ENCODE peak calls at places on chromosomes 1 and 21, in ten cellular contexts. A, M, H, L, G, U, I, E, J and C are unnamed samples. For H3K9me3, the result is how much of the 10 kb centered on the place peaks cover.

GRCh38 chr1:65825736-65826135 is 33.0 kb downstream of the PDE4B start:
- DNase-seq in J (no peak), H (no peak), M (no peak), G (no peak), L (peak), A (no peak), I (no peak), U (no peak), E (no peak), C (no peak)

GRCh38 chr1:26318338-26319064 is 743 bp downstream of the CD52 start:
- DNase-seq in H (peak), I (peak), J (no peak), L (no peak), G (no peak), E (no peak), M (no peak), A (no peak), U (no peak), C (no peak)

GRCh38 chr1:29196863-29197589 is 15.3 kb upstream of the SRSF4 start:
- DNase-seq in J (no peak), G (peak), A (no peak), I (no peak), L (peak), M (no peak), U (no peak), E (no peak), H (no peak), C (no peak)

GRCh38 chr1:33818071-33818470 is 45.8 kb upstream of the HMGB4 start:
- DNase-seq in I (no peak), G (no peak), A (no peak), L (no peak), J (no peak), H (no peak), M (no peak), E (no peak), U (no peak), C (no peak)

GRCh38 chr21:17391811-17392340 is 121.0 kb upstream of the CXADR start:
- DNase-seq in H (no peak), J (no peak), E (no peak), M (no peak), A (no peak), G (no peak), U (no peak), L (no peak), I (no peak), C (no peak)

GRCh38 chr1:5886140-5886483 is 106.1 kb downstream of the NPHP4 start:
- DNase-seq in A (no peak), I (no peak), E (no peak), H (no peak), G (no peak), U (no peak), M (no peak), J (no peak), L (no peak), C (no peak)

GRCh38 chr1:115198938-115199337 is 109.6 kb upstream of the TSPAN2 start:
- DNase-seq in I (no peak), U (no peak), H (no peak), J (no peak), E (no peak), M (no peak), G (no peak), A (no peak), L (peak), C (peak)

GRCh38 chr21:31220567-31220966 is 123.5 kb downstream of the TIAM1 start:
- DNase-seq in G (no peak), H (no peak), M (no peak), U (no peak), I (no peak), E (no peak), J (no peak), A (no peak), L (peak), C (no peak)

GRCh38 chr21:44013380-44014088 is 1.4 kb downstream of the TRAPPC10 start:
- DNase-seq in J (no peak), E (peak), I (no peak), G (no peak), H (no peak), A (no peak), L (peak), M (no peak), U (no peak), C (peak)

GRCh38 chr1:221759436-221759835 is 17.5 kb upstream of the DUSP10 start:
- DNase-seq in H (no peak), G (no peak), I (no peak), U (no peak), L (peak), M (no peak), J (no peak), A (no peak), E (no peak), C (no peak)

GRCh38 chr1:26771643-26772321 is 16.0 kb upstream of the PIGV start:
- DNase-seq in E (no peak), I (peak), H (peak), A (peak), U (no peak), G (peak), L (peak), J (no peak), M (peak), C (no peak)

GRCh38 chr1:217135569-217135915 is 412.3 kb upstream of the ESRRG start:
- DNase-seq in M (no peak), U (no peak), E (no peak), J (no peak), A (no peak), G (no peak), H (no peak), I (no peak), L (peak), C (peak)

GRCh38 chr21:41477641-41478318 is 30.2 kb downstream of the TMPRSS2 start:
- DNase-seq in L (no peak), U (no peak), A (no peak), E (no peak), H (no peak), J (peak), I (no peak), G (no peak), M (no peak), C (peak)

GRCh38 chr1:54136269-54136896 is 16.4 kb downstream of the CDCP2 start:
- DNase-seq in J (no peak), G (no peak), L (no peak), M (no peak), I (no peak), A (no peak), U (no peak), E (no peak), H (no peak), C (no peak)

GRCh38 chr1:247060771-247061170 is 17.8 kb downstream of the ZNF670 start:
- DNase-seq in U (no peak), E (no peak), G (no peak), J (no peak), M (no peak), A (no peak), I (no peak), H (no peak), L (no peak), C (no peak)
- H3K9me3 ChIP-seq in U (under half), E (under half), G (under half), J (under half), M (under half), A (under half), I (under half), H (under half), L (under half), C (under half)

DNA sequence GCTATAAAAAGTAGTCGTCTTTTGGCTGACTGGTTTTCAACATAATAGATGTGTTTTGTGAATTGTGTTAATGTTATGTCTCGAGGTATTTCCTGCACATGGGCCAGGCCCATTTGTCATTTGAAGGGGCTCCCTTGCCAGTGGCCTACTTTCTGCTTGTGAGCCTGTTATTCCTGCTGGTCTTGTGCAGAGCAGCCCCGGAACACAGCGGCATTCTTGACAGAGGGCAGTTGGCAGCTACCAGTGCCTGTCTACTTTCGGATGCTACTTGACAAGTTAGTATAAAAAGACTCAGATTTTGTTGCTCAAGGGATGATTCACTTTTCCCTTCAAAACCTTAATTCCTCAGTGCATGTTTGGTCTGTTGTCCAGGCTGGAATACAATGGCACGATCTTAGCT is 28.5 kb downstream of the PGM1 start:
- DNase-seq in J (no peak), A (no peak), H (no peak), E (no peak), L (peak), G (no peak), M (peak), I (no peak), U (no peak), C (peak)
- H3K4me3 ChIP-seq in J (no peak), A (no peak), H (no peak), E (no peak), L (no peak), G (no peak), M (no peak), I (no peak), U (no peak), C (no peak)

GRCh38 chr1:151918156-151918555 is 8.8 kb upstream of the THEM4 start:
- DNase-seq in A (no peak), E (no peak), U (no peak), J (no peak), G (no peak), M (no peak), H (no peak), I (no peak), L (no peak), C (no peak)
- TF ChIP-seq POLR2A in A (no peak), E (no peak), U (no peak), J (no peak), G (no peak), M (no peak), H (no peak), I (no peak), L (no peak), C (no peak)

GRCh38 chr21:22020221-22020620 is 1022.0 kb downstream of the NCAM2 start:
- DNase-seq in U (no peak), M (no peak), E (no peak), L (no peak), A (no peak), I (no peak), G (no peak), H (no peak), J (no peak), C (no peak)
- H3K9me3 ChIP-seq in U (under half), M (under half), E (under half), L (under half), A (under half), I (under half), G (under half), H (under half), J (under half), C (under half)

GRCh38 chr1:248782311-248782887 is 26.8 kb upstream of the LYPD8 start:
- DNase-seq in I (no peak), L (no peak), J (no peak), U (no peak), E (no peak), M (no peak), H (no peak), G (no peak), A (no peak), C (no peak)

GRCh38 chr1:248783367-248783766 is 27.8 kb upstream of the LYPD8 start:
- DNase-seq in H (no peak), G (no peak), J (no peak), I (no peak), E (no peak), L (no peak), U (no peak), A (no peak), M (no peak), C (no peak)

GRCh38 chr1:248787430-248787829 is 31.9 kb upstream of the LYPD8 start:
- DNase-seq in G (no peak), H (no peak), U (no peak), M (no peak), J (no peak), I (no peak), L (no peak), E (no peak), A (no peak), C (no peak)

GRCh38 chr1:248788327-248788726 is 32.8 kb upstream of the LYPD8 start:
- DNase-seq in A (no peak), G (no peak), H (no peak), J (no peak), M (no peak), I (no peak), U (no peak), E (no peak), L (no peak), C (no peak)

DNA sequence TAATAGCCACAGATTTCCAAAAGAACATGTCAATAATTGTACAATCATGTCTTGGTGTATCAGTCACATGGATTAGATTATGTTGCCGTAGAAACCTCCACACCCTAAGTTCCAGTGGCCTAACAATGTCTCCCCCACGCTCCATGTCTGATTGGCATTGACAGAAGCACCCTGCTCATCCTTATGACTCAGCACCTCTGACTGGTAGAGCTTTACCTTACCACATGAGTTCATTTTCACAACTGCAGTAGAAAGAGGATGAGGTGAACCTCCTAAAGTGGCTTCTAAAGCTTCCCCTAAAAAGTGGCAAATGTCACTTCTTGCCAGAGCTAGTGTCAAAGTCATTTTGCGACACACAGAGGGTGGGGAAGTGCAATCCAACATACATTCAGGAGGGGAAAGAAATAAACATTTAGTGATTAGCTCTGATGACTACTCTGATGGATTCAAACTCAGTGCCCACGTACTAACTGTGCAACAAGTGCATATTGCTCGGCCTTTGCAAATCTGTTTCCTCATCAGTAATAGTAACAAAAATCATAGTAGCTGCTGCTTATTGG is 30.6 kb upstream of the LYPD8 start:
- DNase-seq in E (no peak), H (no peak), M (no peak), U (no peak), A (no peak), J (no peak), L (no peak), G (peak), I (no peak), C (no peak)
- H3K4me3 ChIP-seq in E (no peak), H (no peak), M (no peak), U (no peak), A (no peak), J (no peak), L (no peak), G (no peak), I (no peak), C (no peak)

GRCh38 chr1:86914998-86915736 is 732 bp downstream of the HS2ST1 start:
- DNase-seq in J (peak), M (peak), U (peak), E (peak), L (peak), H (peak), G (peak), A (no peak), I (no peak), C (peak)
- TF ChIP-seq POLR2A in J (no peak), M (no peak), U (no peak), E (no peak), L (no peak), H (no peak), G (no peak), A (no peak), I (no peak), C (no peak)

DNA sequence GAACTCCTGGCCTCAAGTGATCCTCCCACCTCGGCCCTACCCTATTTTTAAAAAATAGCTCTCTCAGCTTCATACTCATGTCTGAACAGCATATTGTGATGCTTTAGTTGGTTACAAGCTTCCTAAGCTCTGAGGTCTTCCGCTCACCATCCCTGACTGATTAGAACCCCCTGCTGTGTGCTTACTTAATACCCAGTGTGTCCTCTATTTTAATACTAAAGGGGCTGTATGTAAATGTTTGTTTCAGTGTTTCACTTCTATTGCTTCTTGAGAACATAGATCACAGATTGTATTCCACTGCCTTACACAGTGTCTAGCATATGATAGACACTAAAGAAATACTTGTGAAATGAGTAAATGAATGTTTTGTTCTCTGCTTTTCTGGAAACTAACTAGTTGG is 29.8 kb downstream of the ZYG11B start:
- DNase-seq in G (no peak), E (no peak), A (no peak), U (no peak), H (no peak), J (no peak), M (no peak), I (no peak), L (no peak), C (no peak)
- H3K9me3 ChIP-seq in G (under half), E (under half), A (under half), U (under half), H (under half), J (under half), M (under half), I (under half), L (under half), C (under half)